ENCODE peak calls at places on chromosomes 6 and 20, in five cellular contexts. F is astrocyte of the spinal cord, Q is heart right ventricle, W is ovary, N is pancreas. P is an unnamed sample.

GRCh38 chr20:61399433-61399832 is 147.4 kb downstream of the CDH4 start:
- DNase-seq in N (no peak), Q (no peak), W (no peak), F (no peak), P (no peak)

GRCh38 chr6:132058975-132059374 is 107.8 kb upstream of the CCN2 start:
- DNase-seq in F (no peak), W (no peak), N (no peak), Q (no peak), P (no peak)

GRCh38 chr20:49758781-49759180 is 45.1 kb upstream of the B4GALT5 start:
- DNase-seq in W (no peak), N (no peak), Q (no peak), F (no peak), P (no peak)

GRCh38 chr20:15022921-15023320 is 685.5 kb upstream of the FLRT3 start:
- DNase-seq in N (no peak), F (no peak), W (no peak), Q (no peak), P (no peak)

GRCh38 chr20:32354592-32355416 is 3.3 kb upstream of the ASXL1 start:
- DNase-seq in Q (no peak), W (no peak), N (no peak), F (peak), P (peak)

GRCh38 chr6:149169761-149170359 is 147.7 kb upstream of the TAB2 start:
- DNase-seq in W (peak), Q (no peak), F (peak), N (no peak), P (no peak)

GRCh38 chr6:97292671-97293070 is 9.7 kb upstream of the MMS22L start:
- DNase-seq in Q (no peak), F (peak), W (no peak), N (no peak), P (no peak)

GRCh38 chr20:46330072-46330763 is 21.9 kb upstream of the CDH22 start:
- DNase-seq in W (no peak), F (no peak), Q (no peak), N (peak), P (no peak)

GRCh38 chr20:23634985-23635767 is 2.6 kb downstream of the CST3 start:
- DNase-seq in Q (no peak), F (no peak), N (no peak), W (no peak), P (no peak)

GRCh38 chr20:33250666-33251065 is 14.9 kb downstream of the BPIFA1 start:
- DNase-seq in W (no peak), F (no peak), Q (no peak), N (no peak), P (no peak)

GRCh38 chr6:157329829-157330228 is 6.5 kb upstream of the TMEM242 start:
- DNase-seq in F (no peak), N (no peak), Q (no peak), W (no peak), P (no peak)

GRCh38 chr20:2509468-2509781 is 710 bp upstream of the ZNF343 start:
- DNase-seq in N (no peak), F (no peak), W (no peak), Q (no peak), P (no peak)

GRCh38 chr6:2771021-2771558 is 5.9 kb downstream of the WRNIP1 start:
- DNase-seq in F (no peak), N (no peak), W (no peak), Q (no peak), P (no peak)

GRCh38 chr6:158939255-158940170 is 60.5 kb downstream of the RSPH3 start:
- DNase-seq in W (no peak), Q (no peak), F (no peak), N (no peak), P (no peak)

GRCh38 chr6:117477988-117478852 is 4.3 kb upstream of the DCBLD1 start:
- DNase-seq in N (no peak), W (no peak), Q (no peak), F (no peak), P (no peak)

GRCh38 chr6:133889557-133890301 is 816 bp downstream of the TCF21 start:
- DNase-seq in Q (no peak), N (peak), W (peak), F (peak), P (no peak)

GRCh38 chr20:42895062-42895461 is 294.6 kb downstream of the PTPRT start:
- DNase-seq in W (no peak), F (no peak), N (no peak), Q (no peak), P (no peak)

GRCh38 chr6:146269482-146269881 is 240.6 kb downstream of the GRM1 start:
- DNase-seq in N (no peak), Q (no peak), W (no peak), F (no peak), P (no peak)

GRCh38 chr20:58556961-58557360 is 41.8 kb upstream of the APCDD1L start:
- DNase-seq in W (no peak), Q (no peak), N (no peak), F (no peak), P (no peak)

GRCh38 chr6:12233693-12234551 is 56.2 kb upstream of the EDN1 start:
- DNase-seq in Q (peak), W (peak), N (no peak), F (peak), P (peak)

GRCh38 chr6:106279179-106279578 is 46.4 kb downstream of the ATG5 start:
- DNase-seq in N (no peak), W (no peak), F (peak), Q (no peak), P (no peak)

GRCh38 chr6:89217308-89217999 is at the start of gene GABRR1:
- DNase-seq in F (no peak), Q (no peak), N (no peak), W (no peak), P (no peak)

GRCh38 chr6:144155529-144155928 is 5.2 kb downstream of the STX11 start:
- DNase-seq in W (no peak), Q (no peak), N (no peak), F (no peak), P (no peak)

GRCh38 chr6:79468587-79468986 is 68.6 kb downstream of the LCA5 start:
- DNase-seq in F (no peak), Q (no peak), W (no peak), N (no peak), P (no peak)

GRCh38 chr6:69164564-69165252 is 529.6 kb downstream of the ADGRB3 start:
- DNase-seq in F (no peak), W (no peak), Q (no peak), N (no peak), P (no peak)

GRCh38 chr20:19757487-19757972 is 528 bp upstream of the RIN2 start:
- DNase-seq in W (peak), N (peak), F (peak), Q (peak), P (no peak)

GRCh38 chr6:90574610-90575009 is 12.3 kb downstream of the MAP3K7 start:
- DNase-seq in F (peak), N (no peak), W (no peak), Q (no peak), P (peak)

GRCh38 chr6:167013946-167014345 is 14.7 kb downstream of the CEP43 start:
- DNase-seq in Q (no peak), N (no peak), F (no peak), W (no peak), P (no peak)

GRCh38 chr6:169895000-169895759 is 143.8 kb downstream of the ERMARD start:
- DNase-seq in Q (no peak), N (no peak), W (no peak), F (no peak), P (no peak)

GRCh38 chr6:18477301-18477941 is 90.3 kb downstream of the RNF144B start:
- DNase-seq in F (peak), W (no peak), N (no peak), Q (no peak), P (no peak)

DNA sequence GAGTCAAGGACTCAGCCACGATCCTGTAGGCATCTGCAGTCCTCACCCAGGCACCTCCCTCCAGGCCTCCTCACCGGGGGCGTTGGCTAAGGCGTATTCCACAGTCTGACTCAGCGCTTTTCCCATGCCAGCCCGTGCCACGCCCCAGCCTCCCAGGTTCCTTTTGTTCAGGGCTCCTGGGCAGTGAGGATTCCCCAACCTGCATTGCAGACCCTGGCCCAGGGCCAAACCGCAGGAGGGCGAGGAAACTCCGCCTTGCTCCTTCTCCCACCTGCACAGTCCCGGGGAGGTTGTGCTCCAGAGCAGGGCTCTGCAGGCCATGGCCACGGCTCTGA is 202.8 kb upstream of the CST7 start:
- DNase-seq in F (no peak), N (peak), Q (no peak), W (no peak), P (no peak)
- H3K4me3 ChIP-seq in F (no peak), N (no peak), Q (no peak), W (no peak), P (no peak)

GRCh38 chr20:53493201-53493908 is 100.3 kb downstream of the ZNF217 start:
- DNase-seq in F (no peak), W (no peak), Q (no peak), N (no peak), P (peak)
- H3K4me3 ChIP-seq in F (no peak), W (no peak), Q (no peak), N (no peak), P (no peak)

DNA sequence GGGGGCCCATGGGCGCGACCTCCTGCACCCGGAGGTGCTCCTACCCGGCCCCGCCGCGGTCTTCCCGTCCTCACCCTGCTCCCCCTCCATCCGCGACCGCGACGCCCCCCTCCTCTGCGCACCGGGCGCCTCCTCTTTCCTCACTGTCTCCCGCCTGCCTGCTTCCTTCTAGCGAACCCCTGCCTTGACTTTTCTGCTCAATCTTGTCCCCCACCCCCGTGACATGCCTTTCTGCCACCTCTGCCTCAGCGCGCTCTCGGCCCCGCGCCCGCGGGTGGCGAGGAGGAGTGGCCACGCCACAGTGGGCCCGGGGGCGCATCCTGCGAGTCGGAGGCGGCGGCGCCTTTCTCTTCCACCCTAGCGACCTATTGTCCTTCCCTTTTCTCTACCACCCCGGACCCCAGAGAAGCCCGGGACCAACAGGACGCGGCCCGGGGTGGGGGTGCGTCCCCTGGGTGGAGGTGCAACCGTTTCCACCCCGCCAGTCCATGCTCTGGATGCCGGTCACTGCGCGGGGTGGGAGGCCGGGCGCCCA is 2.1 kb downstream of the PDE10A start:
- DNase-seq in Q (no peak), W (no peak), N (no peak), F (no peak), P (no peak)
- H3K4me3 ChIP-seq in Q (peak), W (peak), N (no peak), F (peak), P (peak)

GRCh38 chr6:15879372-15880261 is 216.8 kb upstream of the DTNBP1 start:
- DNase-seq in F (peak), N (peak), Q (peak), W (peak), P (no peak)

GRCh38 chr6:15874351-15874750 is 211.5 kb upstream of the DTNBP1 start:
- DNase-seq in W (no peak), N (no peak), Q (no peak), F (no peak), P (no peak)

GRCh38 chr6:15877245-15877644 is 214.4 kb upstream of the DTNBP1 start:
- DNase-seq in W (no peak), F (no peak), N (no peak), Q (no peak), P (no peak)

GRCh38 chr6:15874821-15875220 is 212.0 kb upstream of the DTNBP1 start:
- DNase-seq in W (no peak), N (no peak), F (peak), Q (no peak), P (no peak)

GRCh38 chr6:15876406-15876805 is 213.6 kb upstream of the DTNBP1 start:
- DNase-seq in N (no peak), W (no peak), F (peak), Q (no peak), P (no peak)
- H3K4me3 ChIP-seq in N (no peak), W (no peak), F (no peak), Q (no peak), P (no peak)

DNA sequence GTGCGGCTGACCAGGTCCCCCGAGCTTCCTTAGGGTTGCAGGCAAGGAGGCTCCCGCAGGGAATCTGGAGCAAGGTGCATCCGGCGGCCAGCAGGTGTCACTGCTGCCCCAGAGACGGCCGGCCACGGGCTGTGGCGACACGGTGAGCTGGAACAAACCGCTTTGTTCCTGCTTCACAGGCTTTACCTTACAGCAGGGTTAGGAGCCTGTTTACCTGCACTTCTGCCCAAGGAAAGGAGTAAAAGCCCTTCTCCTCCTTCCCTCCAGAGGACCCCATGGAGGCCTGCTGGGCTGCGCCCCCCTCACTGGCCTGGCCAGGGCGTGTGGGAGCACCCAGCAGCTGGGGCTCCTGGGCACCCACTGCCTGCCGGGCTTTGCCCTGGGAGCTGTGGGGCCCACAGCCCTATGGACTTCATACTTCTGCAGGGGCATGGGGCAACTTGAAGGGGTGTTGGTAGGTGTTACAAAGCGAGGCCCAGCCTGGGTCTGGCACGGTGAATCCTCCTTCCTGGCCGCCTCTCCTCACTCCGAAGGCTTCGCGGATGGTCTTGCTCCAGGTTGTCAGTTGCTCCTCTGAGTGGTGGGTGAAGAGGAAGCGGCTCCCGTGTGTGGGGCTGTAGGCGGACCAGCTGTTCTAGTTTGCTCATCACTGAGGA is 88.4 kb downstream of the CDC5L start:
- DNase-seq in W (peak), Q (peak), N (peak), F (peak), P (no peak)
- H3K4me3 ChIP-seq in W (no peak), Q (no peak), N (no peak), F (no peak), P (no peak)

GRCh38 chr6:43432009-43432945 is 4.9 kb downstream of the ABCC10 start:
- DNase-seq in N (peak), F (no peak), W (no peak), Q (no peak), P (no peak)

GRCh38 chr6:43426928-43427405 is 374 bp upstream of the ABCC10 start:
- DNase-seq in W (no peak), F (no peak), Q (no peak), N (no peak), P (no peak)

GRCh38 chr6:43427406-43428111 is at the start of gene ABCC10:
- DNase-seq in Q (peak), N (peak), F (peak), W (peak), P (peak)

GRCh38 chr6:43428112-43428570 is 800 bp downstream of the ABCC10 start:
- DNase-seq in N (no peak), W (no peak), Q (no peak), F (no peak), P (no peak)

GRCh38 chr6:43428874-43429273 is 1.5 kb downstream of the ABCC10 start:
- DNase-seq in F (no peak), Q (no peak), N (peak), W (no peak), P (no peak)
- H3K4me3 ChIP-seq in F (peak), Q (peak), N (no peak), W (peak), P (peak)

GRCh38 chr6:5335020-5335419 is 73.7 kb downstream of the FARS2 start:
- DNase-seq in Q (no peak), F (no peak), N (no peak), W (no peak), P (no peak)
- H3K4me3 ChIP-seq in Q (no peak), F (no peak), N (no peak), W (no peak), P (no peak)

DNA sequence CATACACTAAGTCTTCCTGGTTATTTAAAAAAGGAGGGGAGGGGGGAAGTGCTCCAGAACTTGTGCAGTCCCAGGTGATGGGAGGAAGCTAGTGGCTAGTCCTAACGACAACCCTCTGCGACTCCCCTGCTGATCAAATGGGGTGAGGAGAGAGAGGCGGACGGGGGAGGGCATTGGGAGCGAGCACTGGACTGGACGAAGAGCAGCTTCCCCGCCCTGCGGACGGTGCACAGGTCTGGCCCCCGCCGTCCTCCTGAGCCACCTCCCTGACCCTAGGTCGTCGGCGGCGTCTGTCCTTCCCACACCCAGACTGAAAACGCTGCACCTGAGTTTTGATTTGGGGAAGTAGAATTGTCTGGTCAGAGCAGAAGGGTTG is 2.2 kb upstream of the OLIG3 start:
- DNase-seq in Q (no peak), N (no peak), F (no peak), W (no peak), P (no peak)
- H3K4me3 ChIP-seq in Q (no peak), N (no peak), F (no peak), W (no peak), P (no peak)

P was measured in skeletal muscle cell.